ENCODE peak calls at places on chromosomes 1 and 21, in four cellular contexts. A, H, O and C are unnamed samples.

GRCh38 chr1:150186789-150187559 is 37.3 kb downstream of the PLEKHO1 start:
- DNase-seq in O (no peak), A (peak; percentile 57), H (no peak), C (peak; percentile 55)

GRCh38 chr1:155179107-155180031 is 5.7 kb downstream of the TRIM46 start:
- DNase-seq in O (no peak), A (no peak), H (no peak), C (no peak)

GRCh38 chr1:244096691-244097090 is 45.6 kb downstream of the ZBTB18 start:
- DNase-seq in O (no peak), A (no peak), H (no peak), C (no peak)

GRCh38 chr1:225348400-225348799 is 79.4 kb downstream of the LBR start:
- DNase-seq in O (no peak), A (no peak), H (no peak), C (no peak)

GRCh38 chr1:212605441-212605976 is 3.1 kb upstream of the ATF3 start:
- DNase-seq in O (no peak), H (no peak), A (no peak), C (no peak)

GRCh38 chr1:56081151-56081550 is 498.2 kb downstream of the PLPP3 start:
- DNase-seq in O (no peak), A (peak; percentile 21), H (no peak), C (no peak)

GRCh38 chr21:46434322-46434958 is 24.3 kb upstream of the DIP2A start:
- DNase-seq in A (no peak), H (no peak), O (no peak), C (no peak)

GRCh38 chr1:206854401-206855129 is 10.9 kb upstream of the IL20 start:
- DNase-seq in O (no peak), H (no peak), A (peak; percentile 41), C (no peak)

GRCh38 chr1:182380199-182380598 is 11.4 kb downstream of the GLUL start:
- DNase-seq in A (no peak), O (no peak), H (no peak), C (no peak)

GRCh38 chr1:54052470-54052933 is 502 bp downstream of the TMEM59 start:
- DNase-seq in A (peak; percentile 52), H (peak; percentile 59), O (no peak), C (peak; percentile 10)

GRCh38 chr1:147080013-147080661 is 92.1 kb downstream of the PRKAB2 start:
- DNase-seq in O (no peak), A (no peak), H (no peak), C (no peak)